ENCODE peak calls at places on chromosomes 12 and 14, in five cellular contexts. I is activated CD8-positive, alpha-beta memory T cell treated with anti-CD3 and anti-CD28 coated beads, Interleukin-2, amount 50 U/mL, for 4 hours; P is astrocyte of the spinal cord; Y is CD8-positive, alpha-beta memory T cell; B is CD4-positive, CD25-positive, alpha-beta regulatory T cell. E is an unnamed sample.
A peak's percentile ranks its signal among the peaks of the same experiment; 100 is the strongest.

GRCh38 chr14:68284834-68285233 is 465.3 kb downstream of the RAD51B start:
- DNase-seq in I (no peak), P (no peak), Y (no peak), B (no peak), E (no peak)

GRCh38 chr12:27123642-27124041 is 41.3 kb upstream of the C12orf71 start:
- DNase-seq in I (no peak), P (no peak), Y (no peak), B (peak; percentile 47), E (no peak)

GRCh38 chr14:85576161-85576560 is 46.2 kb downstream of the FLRT2 start:
- DNase-seq in I (no peak), P (peak; percentile 24), Y (no peak), B (no peak), E (no peak)

GRCh38 chr14:96965885-96966595 is 168.9 kb downstream of the VRK1 start:
- DNase-seq in I (no peak), P (no peak), Y (no peak), B (no peak), E (no peak)

GRCh38 chr12:26119391-26119981 is 5.4 kb downstream of the BHLHE41 start:
- DNase-seq in I (no peak), P (peak; percentile 81), Y (no peak), B (peak; percentile 39), E (no peak)

GRCh38 chr14:33477752-33478151 is 473.1 kb downstream of the EGLN3 start:
- DNase-seq in I (no peak), P (peak; percentile 11), Y (no peak), B (no peak), E (no peak)

GRCh38 chr12:9669534-9669933 is at the start of gene CLEC2D:
- DNase-seq in I (peak; percentile 31), P (no peak), Y (peak; percentile 66), B (peak; percentile 90), E (no peak)

GRCh38 chr12:51488281-51488680 is 63.6 kb downstream of the SLC4A8 start:
- DNase-seq in I (no peak), P (no peak), Y (no peak), B (no peak), E (no peak)

GRCh38 chr14:23864252-23864651 is 89.3 kb upstream of the DHRS4 start:
- DNase-seq in I (no peak), P (no peak), Y (no peak), B (no peak), E (no peak)

GRCh38 chr14:76118594-76118993 is 33.1 kb upstream of the GPATCH2L start:
- DNase-seq in I (no peak), P (no peak), Y (no peak), B (no peak), E (no peak)

GRCh38 chr14:102827716-102828115 is 50.5 kb downstream of the TRAF3 start:
- DNase-seq in I (no peak), P (peak; percentile 48), Y (no peak), B (no peak), E (no peak)

GRCh38 chr12:59886131-59886751 is 290.4 kb downstream of the SLC16A7 start:
- DNase-seq in I (no peak), P (no peak), Y (no peak), B (no peak), E (no peak)

GRCh38 chr12:115010324-115010995 is 326.5 kb upstream of the TBX3 start:
- DNase-seq in I (no peak), P (no peak), Y (no peak), B (no peak), E (no peak)

GRCh38 chr12:132444957-132445883 is 44.7 kb upstream of the FBRSL1 start:
- DNase-seq in I (peak; percentile 71), P (no peak), Y (peak; percentile 79), B (peak; percentile 95), E (no peak)

GRCh38 chr12:94585624-94586023 is 64.7 kb downstream of the TMCC3 start:
- DNase-seq in I (no peak), P (no peak), Y (no peak), B (peak; percentile 6), E (no peak)

GRCh38 chr12:112564160-112564559 is 145.4 kb downstream of the PTPN11 start:
- DNase-seq in I (no peak), P (no peak), Y (no peak), B (no peak), E (no peak)

GRCh38 chr12:96247567-96247962 is 53.4 kb downstream of the ELK3 start:
- DNase-seq in I (no peak), P (no peak), Y (no peak), B (no peak), E (no peak)

GRCh38 chr14:95070748-95071435 is 86.4 kb downstream of the DICER1 start:
- DNase-seq in I (no peak), P (no peak), Y (no peak), B (no peak), E (no peak)